ENCODE peak calls at places on chromosomes 7 and 10, in six cellular contexts. N is T-cell, R is right cardiac atrium, X is left cardiac atrium, U is GM12892, Q is prostate gland. D is an unnamed sample.

GRCh38 chr10:128013626-128014025 is 106.7 kb downstream of the PTPRE start:
- DNase-seq in R (no peak), X (no peak), N (no peak), U (no peak), Q (no peak), D (peak)

GRCh38 chr10:14761372-14761771 is 13.3 kb downstream of the FAM107B start:
- DNase-seq in R (no peak), N (no peak), U (no peak), X (no peak), Q (no peak), D (no peak)

GRCh38 chr7:2609001-2609411 is 22.8 kb upstream of the TTYH3 start:
- DNase-seq in Q (no peak), X (peak), U (peak), R (peak), N (no peak), D (no peak)

GRCh38 chr10:68231106-68231901 is 609 bp downstream of the ATOH7 start:
- DNase-seq in R (peak), N (no peak), U (peak), Q (peak), X (peak), D (no peak)

GRCh38 chr7:74267756-74268565 is 13.8 kb upstream of the RFC2 start:
- DNase-seq in U (no peak), X (no peak), N (no peak), R (no peak), Q (no peak), D (no peak)

GRCh38 chr10:101578803-101579515 is 9.1 kb downstream of the POLL start:
- DNase-seq in N (no peak), Q (no peak), X (peak), R (no peak), U (no peak), D (no peak)

GRCh38 chr10:72242675-72243074 is 26.6 kb upstream of the ASCC1 start:
- DNase-seq in N (no peak), R (peak), U (no peak), X (peak), Q (peak), D (no peak)

GRCh38 chr7:54343511-54343910 is 198.7 kb upstream of the VSTM2A start:
- DNase-seq in N (no peak), Q (no peak), X (no peak), U (no peak), R (no peak), D (no peak)

GRCh38 chr7:133047321-133047720 is 34.6 kb downstream of the CHCHD3 start:
- DNase-seq in U (no peak), Q (no peak), N (no peak), R (no peak), X (no peak), D (no peak)

GRCh38 chr10:103145860-103146466 is 47.1 kb downstream of the NT5C2 start:
- DNase-seq in R (peak), U (no peak), Q (no peak), N (no peak), X (peak), D (no peak)

D was measured in NK-92 treated with Interleukin-12 subunit alpha and Interleukin-12 subunit beta, amount 100 ng/mL, for 24 hours.